ENCODE peak calls at places on chromosomes 3 and 15, in seven cellular contexts. M is endodermal cell; E is lung; X is fibroblast of lung; A is heart right ventricle; O is CD8-positive, alpha-beta T cell; Q is right cardiac atrium. S is an unnamed sample. For H3K4me1, the result is how much of the 10 kb centered on the place peaks cover.

GRCh38 chr15:95551580-95551979 is 778.9 kb upstream of the NR2F2 start:
- DNase-seq in M (no peak), Q (no peak), A (no peak), O (no peak), X (no peak), E (no peak), S (no peak)

GRCh38 chr3:175307642-175308041 is 448.5 kb downstream of the NAALADL2 start:
- DNase-seq in A (no peak), M (no peak), Q (no peak), X (no peak), O (no peak), E (no peak), S (no peak)

GRCh38 chr15:62165029-62165792 is at the start of gene C2CD4B:
- DNase-seq in Q (peak), M (peak), A (peak), E (peak), O (no peak), X (no peak), S (peak)

GRCh38 chr15:49978171-49978570 is 140.9 kb downstream of the ATP8B4 start:
- DNase-seq in E (no peak), A (no peak), M (no peak), O (no peak), Q (no peak), X (no peak), S (no peak)

GRCh38 chr15:62719316-62719715 is 323.2 kb upstream of the TPM1 start:
- DNase-seq in O (no peak), M (no peak), Q (no peak), E (no peak), X (peak), A (no peak), S (no peak)

GRCh38 chr3:134423153-134423552 is 48.9 kb upstream of the AMOTL2 start:
- DNase-seq in A (no peak), O (no peak), Q (no peak), M (peak), X (peak), E (no peak), S (no peak)

GRCh38 chr3:4712109-4712508 is 219.0 kb downstream of the ITPR1 start:
- DNase-seq in O (no peak), X (peak), M (no peak), E (peak), Q (no peak), A (no peak), S (no peak)

GRCh38 chr3:170144437-170144843 is 37.1 kb downstream of the PHC3 start:
- DNase-seq in E (no peak), A (no peak), M (no peak), X (no peak), Q (no peak), O (no peak), S (no peak)

GRCh38 chr15:98035134-98035533 is 74.6 kb downstream of the ARRDC4 start:
- DNase-seq in A (no peak), E (no peak), O (no peak), Q (no peak), X (no peak), M (no peak), S (no peak)

GRCh38 chr3:117681619-117682018 is 972.0 kb downstream of the TUSC7 start:
- DNase-seq in Q (no peak), X (peak), O (no peak), A (no peak), M (no peak), E (no peak), S (no peak)

GRCh38 chr3:53805463-53806159 is 40.6 kb downstream of the CHDH start:
- DNase-seq in E (no peak), O (no peak), Q (no peak), X (no peak), M (no peak), A (no peak), S (no peak)

GRCh38 chr3:197082871-197083270 is 53.3 kb upstream of the MELTF start:
- DNase-seq in X (peak), E (no peak), O (no peak), M (no peak), A (no peak), Q (no peak), S (no peak)

GRCh38 chr15:69602921-69603320 is 150.3 kb downstream of the RPLP1 start:
- DNase-seq in M (peak), A (no peak), E (no peak), Q (no peak), O (no peak), X (peak), S (no peak)

GRCh38 chr15:95394186-95395067 is 936.1 kb upstream of the NR2F2 start:
- DNase-seq in Q (no peak), O (no peak), M (no peak), E (no peak), X (peak), A (no peak), S (no peak)

GRCh38 chr15:72889545-72889944 is 106.0 kb upstream of the ADPGK start:
- DNase-seq in M (no peak), A (no peak), Q (no peak), O (no peak), X (no peak), E (no peak), S (no peak)

GRCh38 chr15:70029297-70029701 is 68.4 kb downstream of the TLE3 start:
- DNase-seq in Q (no peak), M (no peak), X (no peak), A (no peak), E (no peak), O (no peak), S (peak)

GRCh38 chr3:188788621-188789081 is 383.1 kb upstream of the TPRG1 start:
- DNase-seq in E (no peak), A (no peak), O (peak), M (no peak), X (peak), Q (no peak), S (no peak)

GRCh38 chr15:41022487-41023090 is 69.3 kb downstream of the CHAC1 start:
- DNase-seq in O (peak), X (peak), Q (peak), M (peak), A (no peak), E (peak), S (peak)

GRCh38 chr3:133464573-133464972 is 64.7 kb downstream of the BFSP2 start:
- DNase-seq in O (no peak), A (no peak), Q (no peak), M (no peak), X (peak), E (no peak), S (no peak)

GRCh38 chr3:175421897-175422296 is 562.8 kb downstream of the NAALADL2 start:
- DNase-seq in X (no peak), O (no peak), Q (no peak), E (no peak), A (no peak), M (no peak), S (no peak)

GRCh38 chr15:57217716-57218598 is 158.3 kb upstream of the CGNL1 start:
- DNase-seq in O (no peak), M (no peak), X (peak), E (no peak), Q (no peak), A (no peak), S (no peak)

GRCh38 chr3:153704115-153704514 is 417.1 kb upstream of the ARHGEF26 start:
- DNase-seq in X (no peak), M (no peak), Q (no peak), A (no peak), O (no peak), E (no peak), S (no peak)

GRCh38 chr15:71329509-71330260 is 214.4 kb downstream of the THSD4 start:
- DNase-seq in X (peak), Q (no peak), M (no peak), A (no peak), E (no peak), O (no peak), S (no peak)

GRCh38 chr3:56467801-56468183 is 475 bp downstream of the ERC2 start:
- DNase-seq in E (no peak), A (no peak), X (no peak), M (peak), Q (peak), O (no peak), S (no peak)

GRCh38 chr15:35756588-35756987 is 210.6 kb upstream of the DPH6 start:
- DNase-seq in O (no peak), Q (no peak), X (no peak), M (no peak), A (no peak), E (no peak), S (no peak)

GRCh38 chr3:24341668-24342067 is 153.0 kb downstream of the THRB start:
- DNase-seq in A (no peak), O (no peak), X (no peak), Q (no peak), M (no peak), E (no peak), S (no peak)

GRCh38 chr3:35592589-35593295 is 46.6 kb upstream of the ARPP21 start:
- DNase-seq in M (no peak), A (no peak), O (no peak), E (no peak), X (no peak), Q (no peak), S (no peak)

GRCh38 chr15:97915261-97915660 is 45.2 kb upstream of the ARRDC4 start:
- DNase-seq in O (no peak), X (no peak), E (no peak), M (no peak), A (no peak), Q (no peak), S (no peak)

GRCh38 chr3:65178703-65179102 is 490.9 kb upstream of the ADAMTS9 start:
- DNase-seq in M (no peak), A (no peak), E (no peak), Q (no peak), X (peak), O (no peak), S (no peak)

GRCh38 chr3:135238201-135238600 is 443.1 kb downstream of the EPHB1 start:
- DNase-seq in Q (no peak), O (no peak), M (peak), A (no peak), X (no peak), E (no peak), S (no peak)

GRCh38 chr3:135034291-135034768 is 239.3 kb downstream of the EPHB1 start:
- DNase-seq in X (no peak), M (peak), Q (no peak), E (no peak), A (no peak), O (no peak), S (no peak)

GRCh38 chr3:71303627-71304260 is 279.8 kb downstream of the FOXP1 start:
- DNase-seq in M (no peak), O (no peak), Q (no peak), A (no peak), E (no peak), X (no peak), S (no peak)

GRCh38 chr3:71304684-71305083 is 278.8 kb downstream of the FOXP1 start:
- DNase-seq in A (no peak), O (no peak), X (no peak), Q (peak), M (no peak), E (no peak), S (peak)

GRCh38 chr3:71305246-71306206 is 278.0 kb downstream of the FOXP1 start:
- DNase-seq in Q (peak), X (peak), M (peak), A (peak), O (no peak), E (peak), S (peak)

GRCh38 chr3:71302604-71303003 is 280.9 kb downstream of the FOXP1 start:
- DNase-seq in E (no peak), Q (no peak), M (no peak), A (no peak), X (no peak), O (no peak), S (no peak)

GRCh38 chr3:71304261-71304646 is 279.3 kb downstream of the FOXP1 start:
- DNase-seq in M (no peak), O (no peak), A (no peak), Q (no peak), E (no peak), X (no peak), S (no peak)
- H3K4me1 ChIP-seq in M (under half), O (half or more), A (under half), Q (under half), E (under half), X (under half), S (under half)

DNA sequence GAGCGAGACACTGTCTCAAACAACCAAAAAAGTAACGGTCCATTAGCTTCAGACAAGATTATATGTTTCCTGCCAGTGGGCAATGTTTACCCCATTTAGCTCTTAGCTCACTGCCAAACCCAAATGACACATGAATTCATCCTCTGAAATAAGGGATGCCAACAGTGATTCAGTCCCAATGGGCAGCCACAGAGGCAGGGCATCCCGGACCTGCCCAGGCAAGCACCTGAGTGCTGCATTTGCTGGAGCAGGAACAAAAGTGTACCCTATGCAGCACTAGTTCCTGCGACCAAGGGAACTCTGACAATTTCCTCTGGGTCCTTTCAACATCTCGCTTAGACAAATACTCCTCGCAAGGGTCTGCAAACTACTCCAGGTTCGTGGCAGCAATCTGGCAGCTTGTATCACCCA is 8.0 kb downstream of the IP6K2 start:
- DNase-seq in A (no peak), X (peak), M (no peak), E (no peak), Q (no peak), O (no peak), S (no peak)
- H3K27ac ChIP-seq in A (no peak), X (peak), M (peak), E (peak), Q (peak), O (no peak), S (no peak)

DNA sequence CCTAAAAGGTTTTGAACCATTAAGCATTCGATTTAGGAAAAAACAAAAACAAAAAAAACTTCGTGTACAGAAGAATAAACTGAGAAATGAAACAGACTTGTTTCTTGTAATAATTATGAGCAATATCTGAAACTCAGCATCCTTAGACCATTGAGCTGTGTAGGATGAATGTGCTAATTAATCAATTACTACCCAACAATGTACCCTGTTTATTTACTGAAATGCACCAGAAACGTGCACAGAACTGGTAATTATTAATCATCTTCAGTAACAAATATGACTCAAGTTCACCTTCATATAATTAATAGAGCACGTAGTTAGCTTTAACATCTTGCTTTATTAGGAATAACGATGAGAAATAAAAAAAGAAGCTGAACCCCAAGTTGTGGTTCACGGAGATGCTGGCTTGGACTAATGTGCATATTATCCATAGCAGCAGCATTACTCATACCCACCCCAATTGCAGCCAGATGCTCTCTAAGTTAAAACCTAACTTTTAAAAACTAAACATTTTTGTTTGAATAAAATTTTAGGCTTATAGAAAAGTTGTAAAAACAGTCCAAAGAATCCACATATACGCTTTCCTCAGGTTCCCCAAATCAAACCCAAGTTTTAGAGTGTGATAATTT is 10.2 kb upstream of the C15orf61 start:
- DNase-seq in Q (no peak), E (no peak), A (no peak), O (no peak), M (no peak), X (peak), S (no peak)
- H3K4me1 ChIP-seq in Q (under half), E (under half), A (under half), O (under half), M (under half), X (under half), S (under half)

GRCh38 chr3:171803044-171803443 is 7.2 kb downstream of the PLD1 start:
- DNase-seq in M (no peak), Q (no peak), E (no peak), O (no peak), X (no peak), A (no peak), S (no peak)
- H3K27ac ChIP-seq in M (no peak), Q (no peak), E (no peak), O (no peak), X (no peak), A (peak), S (no peak)

S was measured in tibial artery.